ENCODE peak calls at places on chromosomes 7 and 10, in four cellular contexts. One of them, this sample, is unnamed.

GRCh38 chr10:114859227-114859626 is 37.6 kb downstream of the FHIP2A start:
- DNase-seq in fibroblast of lung: peak; percentile 48
- DNase-seq in left kidney: no peak
- DNase-seq in dorsolateral prefrontal cortex: peak; percentile 49
- DNase-seq in this sample: no peak

GRCh38 chr7:149462101-149462520 is 1.2 kb upstream of the ZNF777 start:
- DNase-seq in fibroblast of lung: no peak
- DNase-seq in left kidney: no peak
- DNase-seq in dorsolateral prefrontal cortex: no peak
- DNase-seq in this sample: no peak

GRCh38 chr7:141562972-141563371 is 11.8 kb downstream of the AGK start:
- DNase-seq in fibroblast of lung: peak; percentile 37
- DNase-seq in left kidney: no peak
- DNase-seq in dorsolateral prefrontal cortex: no peak
- DNase-seq in this sample: no peak

GRCh38 chr10:98910048-98910447 is 325.6 kb downstream of the HPSE2 start:
- DNase-seq in fibroblast of lung: no peak
- DNase-seq in left kidney: no peak
- DNase-seq in dorsolateral prefrontal cortex: no peak
- DNase-seq in this sample: no peak

GRCh38 chr10:48224296-48224695 is 50.2 kb downstream of the FRMPD2 start:
- DNase-seq in fibroblast of lung: no peak
- DNase-seq in left kidney: no peak
- DNase-seq in dorsolateral prefrontal cortex: no peak
- DNase-seq in this sample: no peak

GRCh38 chr7:155292680-155293226 is 4.9 kb upstream of the INSIG1 start:
- DNase-seq in fibroblast of lung: no peak
- DNase-seq in left kidney: no peak
- DNase-seq in dorsolateral prefrontal cortex: no peak
- DNase-seq in this sample: no peak

GRCh38 chr7:93219877-93220276 is 6.4 kb downstream of the HEPACAM2 start:
- DNase-seq in fibroblast of lung: no peak
- DNase-seq in left kidney: no peak
- DNase-seq in dorsolateral prefrontal cortex: no peak
- DNase-seq in this sample: no peak

GRCh38 chr10:12484945-12485805 is 135.8 kb downstream of the CAMK1D start:
- DNase-seq in fibroblast of lung: no peak
- DNase-seq in left kidney: peak; percentile 47
- DNase-seq in dorsolateral prefrontal cortex: peak; percentile 43
- DNase-seq in this sample: no peak

GRCh38 chr10:26890956-26891355 is 30.2 kb upstream of the ABI1 start:
- DNase-seq in fibroblast of lung: peak; percentile 65
- DNase-seq in left kidney: peak; percentile 92
- DNase-seq in dorsolateral prefrontal cortex: peak; percentile 47
- DNase-seq in this sample: no peak

GRCh38 chr7:29565982-29566746 is 2.5 kb downstream of the PRR15 start:
- DNase-seq in fibroblast of lung: peak; percentile 4
- DNase-seq in left kidney: peak; percentile 70
- DNase-seq in dorsolateral prefrontal cortex: no peak
- DNase-seq in this sample: no peak

GRCh38 chr10:111811515-111811914 is 372.1 kb downstream of the GPAM start:
- DNase-seq in fibroblast of lung: no peak
- DNase-seq in left kidney: no peak
- DNase-seq in dorsolateral prefrontal cortex: no peak
- DNase-seq in this sample: no peak

GRCh38 chr7:138798836-138799235 is 840 bp upstream of the ATP6V0A4 start:
- DNase-seq in fibroblast of lung: no peak
- DNase-seq in left kidney: no peak
- DNase-seq in dorsolateral prefrontal cortex: no peak
- DNase-seq in this sample: no peak

GRCh38 chr7:134599371-134599770 is 47.3 kb upstream of the BPGM start:
- DNase-seq in fibroblast of lung: no peak
- DNase-seq in left kidney: no peak
- DNase-seq in dorsolateral prefrontal cortex: peak; percentile 65
- DNase-seq in this sample: no peak

GRCh38 chr10:72124984-72125383 is 36.6 kb upstream of the SPOCK2 start:
- DNase-seq in fibroblast of lung: peak; percentile 82
- DNase-seq in left kidney: peak; percentile 70
- DNase-seq in dorsolateral prefrontal cortex: no peak
- DNase-seq in this sample: no peak

GRCh38 chr7:1855396-1856160 is 185.5 kb downstream of the ELFN1 start:
- DNase-seq in fibroblast of lung: no peak
- DNase-seq in left kidney: peak; percentile 0
- DNase-seq in dorsolateral prefrontal cortex: peak; percentile 14
- DNase-seq in this sample: no peak

GRCh38 chr10:121454776-121455175 is 143.5 kb downstream of the FGFR2 start:
- DNase-seq in fibroblast of lung: no peak
- DNase-seq in left kidney: no peak
- DNase-seq in dorsolateral prefrontal cortex: no peak
- DNase-seq in this sample: no peak

GRCh38 chr10:3336673-3337293 is 164.2 kb upstream of the PITRM1 start:
- DNase-seq in fibroblast of lung: no peak
- DNase-seq in left kidney: no peak
- DNase-seq in dorsolateral prefrontal cortex: no peak
- DNase-seq in this sample: no peak

GRCh38 chr7:35465791-35466336 is 212.0 kb upstream of the TBX20 start:
- DNase-seq in fibroblast of lung: no peak
- DNase-seq in left kidney: no peak
- DNase-seq in dorsolateral prefrontal cortex: no peak
- DNase-seq in this sample: no peak

GRCh38 chr7:36887969-36888368 is 163.7 kb upstream of the AOAH start:
- DNase-seq in fibroblast of lung: peak; percentile 2
- DNase-seq in left kidney: no peak
- DNase-seq in dorsolateral prefrontal cortex: no peak
- DNase-seq in this sample: no peak

GRCh38 chr10:59456199-59456598 is 93.8 kb upstream of the FAM13C start:
- DNase-seq in fibroblast of lung: peak; percentile 4
- DNase-seq in left kidney: no peak
- DNase-seq in dorsolateral prefrontal cortex: no peak
- DNase-seq in this sample: no peak

GRCh38 chr7:14021069-14021468 is 31.6 kb upstream of the ETV1 start:
- DNase-seq in fibroblast of lung: peak; percentile 85
- DNase-seq in left kidney: no peak
- DNase-seq in dorsolateral prefrontal cortex: no peak
- DNase-seq in this sample: no peak

GRCh38 chr7:620052-620451 is 100.4 kb upstream of the PDGFA start:
- DNase-seq in fibroblast of lung: peak; percentile 93
- DNase-seq in left kidney: no peak
- DNase-seq in dorsolateral prefrontal cortex: no peak
- DNase-seq in this sample: no peak

This sample was measured in amniotic stem cell.